ENCODE peak calls at places on chromosomes 12 and 14, in nine cellular contexts. J is prostate gland, G is stomach, P is GM23338, E is suprapubic skin, W is sigmoid colon, C is transverse colon, T is upper lobe of left lung, F is breast epithelium. V is an unnamed sample. For H3K4me1 and H3K36me3, the result is how much of the 10 kb centered on the place peaks cover.

GRCh38 chr14:72528059-72528950 is 365.6 kb downstream of the DPF3 start:
- DNase-seq in J (no peak), G (no peak), P (no peak), E (no peak), W (no peak), C (no peak), T (no peak), F (no peak), V (no peak)

GRCh38 chr14:36619131-36619530 is 36.7 kb upstream of the NKX2-8 start:
- DNase-seq in J (no peak), G (no peak), P (no peak), E (no peak), W (no peak), C (no peak), T (no peak), F (no peak), V (no peak)

GRCh38 chr12:89236237-89236636 is 116.1 kb downstream of the DUSP6 start:
- DNase-seq in J (no peak), G (no peak), P (no peak), E (no peak), W (no peak), C (no peak), T (no peak), F (no peak), V (no peak)

GRCh38 chr14:99732436-99733220 is 48.5 kb downstream of the CYP46A1 start:
- DNase-seq in J (no peak), G (no peak), P (no peak), E (peak), W (peak), C (peak), T (peak), F (peak), V (peak)

GRCh38 chr14:32370720-32371119 is 41.6 kb downstream of the AKAP6 start:
- DNase-seq in J (no peak), G (no peak), P (no peak), E (no peak), W (no peak), C (no peak), T (no peak), F (no peak), V (no peak)

GRCh38 chr14:86364634-86365033 is 834.7 kb downstream of the FLRT2 start:
- DNase-seq in J (no peak), G (no peak), P (no peak), E (no peak), W (no peak), C (no peak), T (no peak), F (no peak), V (peak)

GRCh38 chr12:51846911-51847829 is 1.3 kb downstream of the FIGNL2 start:
- DNase-seq in J (peak), G (no peak), P (peak), E (no peak), W (no peak), C (peak), T (peak), F (no peak), V (peak)

GRCh38 chr12:74292351-74293194 is 245.1 kb upstream of the ATXN7L3B start:
- DNase-seq in J (no peak), G (no peak), P (peak), E (no peak), W (no peak), C (no peak), T (no peak), F (no peak), V (peak)

GRCh38 chr12:106564678-106565329 is 18.0 kb upstream of the RFX4 start:
- DNase-seq in J (no peak), G (no peak), P (no peak), E (no peak), W (no peak), C (no peak), T (no peak), F (no peak), V (no peak)

GRCh38 chr14:92903359-92903758 is 19.6 kb upstream of the CHGA start:
- DNase-seq in J (no peak), G (no peak), P (no peak), E (no peak), W (no peak), C (no peak), T (no peak), F (no peak), V (no peak)

GRCh38 chr12:110279976-110280783 is 867 bp upstream of the ATP2A2 start:
- DNase-seq in J (peak), G (peak), P (peak), E (peak), W (peak), C (peak), T (peak), F (no peak), V (no peak)

GRCh38 chr12:79737875-79738718 is 47.3 kb upstream of the PAWR start:
- DNase-seq in J (peak), G (peak), P (peak), E (no peak), W (no peak), C (peak), T (no peak), F (no peak), V (no peak)

GRCh38 chr12:52074656-52075408 is 4.7 kb upstream of the SMIM41 start:
- DNase-seq in J (no peak), G (no peak), P (no peak), E (no peak), W (no peak), C (no peak), T (no peak), F (no peak), V (peak)

GRCh38 chr14:68563256-68564131 is 229.4 kb downstream of the ZFP36L1 start:
- DNase-seq in J (peak), G (peak), P (peak), E (peak), W (no peak), C (no peak), T (peak), F (no peak), V (no peak)

GRCh38 chr12:79124385-79124784 is 259.8 kb downstream of the SYT1 start:
- DNase-seq in J (no peak), G (no peak), P (no peak), E (no peak), W (no peak), C (no peak), T (no peak), F (no peak), V (no peak)

GRCh38 chr12:115166698-115167315 is 482.8 kb upstream of the TBX3 start:
- DNase-seq in J (no peak), G (no peak), P (peak), E (no peak), W (no peak), C (no peak), T (no peak), F (no peak), V (no peak)

GRCh38 chr12:19144985-19145384 is 15.5 kb downstream of the PLEKHA5 start:
- DNase-seq in J (no peak), G (no peak), P (no peak), E (no peak), W (no peak), C (no peak), T (no peak), F (no peak), V (no peak)

GRCh38 chr12:32671930-32672785 is 6.9 kb upstream of the DNM1L start:
- DNase-seq in J (peak), G (peak), P (peak), E (no peak), W (no peak), C (peak), T (no peak), F (no peak), V (no peak)

GRCh38 chr14:31994391-31995033 is 82.6 kb upstream of the ARHGAP5 start:
- DNase-seq in J (no peak), G (no peak), P (no peak), E (no peak), W (no peak), C (no peak), T (no peak), F (no peak), V (no peak)

GRCh38 chr12:115072712-115073111 is 388.7 kb upstream of the TBX3 start:
- DNase-seq in J (no peak), G (no peak), P (no peak), E (no peak), W (no peak), C (no peak), T (no peak), F (no peak), V (no peak)

GRCh38 chr14:22190411-22191191 is 398.4 kb downstream of the DAD1 start:
- DNase-seq in J (no peak), G (no peak), P (no peak), E (no peak), W (no peak), C (no peak), T (no peak), F (no peak), V (no peak)

GRCh38 chr12:113276306-113276705 is 55.0 kb downstream of the TPCN1 start:
- DNase-seq in J (no peak), G (no peak), P (no peak), E (peak), W (peak), C (no peak), T (no peak), F (no peak), V (no peak)

GRCh38 chr12:30015661-30016060 is 231.9 kb upstream of the TMTC1 start:
- DNase-seq in J (no peak), G (no peak), P (no peak), E (no peak), W (no peak), C (no peak), T (no peak), F (no peak), V (no peak)

GRCh38 chr14:88804035-88804434 is 11.3 kb upstream of the EML5 start:
- DNase-seq in J (no peak), G (no peak), P (no peak), E (no peak), W (no peak), C (no peak), T (no peak), F (no peak), V (no peak)

GRCh38 chr14:91228112-91229004 is 16.1 kb downstream of the GPR68 start:
- DNase-seq in J (no peak), G (no peak), P (peak), E (no peak), W (no peak), C (no peak), T (no peak), F (no peak), V (peak)

GRCh38 chr14:68513838-68514610 is 278.8 kb downstream of the ZFP36L1 start:
- DNase-seq in J (no peak), G (no peak), P (no peak), E (no peak), W (no peak), C (no peak), T (no peak), F (no peak), V (no peak)

GRCh38 chr12:57765698-57766463 is 997 bp downstream of the CYP27B1 start:
- DNase-seq in J (no peak), G (no peak), P (peak), E (no peak), W (no peak), C (no peak), T (peak), F (no peak), V (no peak)

GRCh38 chr12:98998697-98999299 is 353.7 kb downstream of the APAF1 start:
- DNase-seq in J (no peak), G (no peak), P (peak), E (no peak), W (no peak), C (no peak), T (no peak), F (no peak), V (no peak)

GRCh38 chr14:23568600-23569310 is 1.2 kb upstream of the AP1G2 start:
- DNase-seq in J (no peak), G (no peak), P (peak), E (peak), W (peak), C (no peak), T (no peak), F (peak), V (no peak)

GRCh38 chr12:102567031-102567985 is 86.9 kb upstream of the IGF1 start:
- DNase-seq in J (no peak), G (no peak), P (no peak), E (no peak), W (no peak), C (no peak), T (no peak), F (no peak), V (no peak)

GRCh38 chr14:94161979-94162378 is 12.1 kb upstream of the PPP4R4 start:
- DNase-seq in J (no peak), G (no peak), P (no peak), E (no peak), W (no peak), C (no peak), T (no peak), F (no peak), V (no peak)

GRCh38 chr14:52485350-52485960 is 66.8 kb downstream of the TXNDC16 start:
- DNase-seq in J (no peak), G (no peak), P (no peak), E (no peak), W (no peak), C (no peak), T (no peak), F (no peak), V (no peak)

GRCh38 chr12:67069451-67070306 is 199.5 kb upstream of the CAND1 start:
- DNase-seq in J (no peak), G (peak), P (peak), E (no peak), W (no peak), C (peak), T (no peak), F (no peak), V (peak)

GRCh38 chr12:56040963-56041578 is 647 bp upstream of the RPS26 start:
- DNase-seq in J (no peak), G (no peak), P (peak), E (no peak), W (no peak), C (no peak), T (no peak), F (no peak), V (peak)

GRCh38 chr12:64104376-64104775 is 117.7 kb downstream of the KICS2 start:
- DNase-seq in J (peak), G (no peak), P (no peak), E (no peak), W (peak), C (peak), T (no peak), F (no peak), V (no peak)

GRCh38 chr12:113461666-113462065 is 10.0 kb downstream of the LHX5 start:
- DNase-seq in J (no peak), G (no peak), P (peak), E (no peak), W (no peak), C (no peak), T (no peak), F (no peak), V (no peak)

GRCh38 chr14:69685217-69685616 is 73.8 kb downstream of the SUSD6 start:
- DNase-seq in J (no peak), G (no peak), P (no peak), E (no peak), W (no peak), C (no peak), T (no peak), F (no peak), V (no peak)

GRCh38 chr14:69687963-69688649 is 76.7 kb downstream of the SUSD6 start:
- DNase-seq in J (no peak), G (no peak), P (no peak), E (no peak), W (no peak), C (no peak), T (no peak), F (no peak), V (no peak)

GRCh38 chr14:69684461-69685183 is 73.2 kb downstream of the SUSD6 start:
- DNase-seq in J (no peak), G (no peak), P (no peak), E (no peak), W (no peak), C (no peak), T (peak), F (no peak), V (peak)

GRCh38 chr14:69683971-69684370 is 72.6 kb downstream of the SUSD6 start:
- DNase-seq in J (no peak), G (no peak), P (no peak), E (no peak), W (no peak), C (no peak), T (no peak), F (no peak), V (no peak)

DNA sequence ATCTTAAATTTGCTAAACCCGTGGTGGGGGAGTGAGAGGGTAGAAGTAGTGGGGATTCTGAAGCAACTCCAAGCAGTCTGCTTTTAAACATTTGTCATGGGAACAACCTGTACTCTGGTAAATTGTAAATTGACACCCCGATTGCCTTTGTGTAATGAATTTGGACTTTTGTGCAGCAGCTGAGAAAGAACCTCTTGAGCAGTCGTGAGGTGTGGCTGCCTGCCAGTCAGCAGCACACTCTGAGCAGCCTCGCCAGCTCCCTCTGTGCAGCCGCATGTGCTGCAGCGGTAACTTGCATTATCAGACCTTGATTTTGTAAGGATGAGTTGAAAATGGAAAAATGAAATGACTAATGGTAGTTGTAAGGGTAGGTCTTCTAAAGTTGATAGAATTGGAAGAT is 74.3 kb downstream of the SUSD6 start:
- DNase-seq in J (peak), G (peak), P (no peak), E (no peak), W (peak), C (peak), T (peak), F (peak), V (no peak)
- H3K4me1 ChIP-seq in J (under half), G (half or more), P (under half), E (half or more), W (under half), C (half or more), T (half or more), F (under half), V (half or more)

DNA sequence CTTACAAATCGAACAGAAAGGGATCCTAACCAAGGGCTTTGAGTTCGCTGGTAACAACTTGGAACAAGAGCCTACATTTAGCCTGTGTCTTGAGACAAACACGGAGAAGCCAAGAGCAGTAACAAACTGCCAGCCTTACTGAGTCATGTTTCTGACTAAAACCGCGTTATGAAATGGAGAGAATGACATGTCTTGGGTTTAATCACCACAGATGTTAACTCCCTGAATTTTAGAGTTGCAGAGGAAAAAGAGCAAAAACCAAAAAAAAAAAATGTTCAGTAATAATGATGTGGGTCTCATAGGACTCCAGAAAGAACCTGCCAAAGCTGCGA is 1.0 kb downstream of the BLTP3B start:
- DNase-seq in J (peak), G (no peak), P (no peak), E (no peak), W (peak), C (no peak), T (no peak), F (no peak), V (no peak)
- TF ChIP-seq POLR2AphosphoS5 in J (no peak), G (no peak), P (no peak), E (no peak), W (no peak), C (no peak), T (no peak), F (no peak), V (no peak)

DNA sequence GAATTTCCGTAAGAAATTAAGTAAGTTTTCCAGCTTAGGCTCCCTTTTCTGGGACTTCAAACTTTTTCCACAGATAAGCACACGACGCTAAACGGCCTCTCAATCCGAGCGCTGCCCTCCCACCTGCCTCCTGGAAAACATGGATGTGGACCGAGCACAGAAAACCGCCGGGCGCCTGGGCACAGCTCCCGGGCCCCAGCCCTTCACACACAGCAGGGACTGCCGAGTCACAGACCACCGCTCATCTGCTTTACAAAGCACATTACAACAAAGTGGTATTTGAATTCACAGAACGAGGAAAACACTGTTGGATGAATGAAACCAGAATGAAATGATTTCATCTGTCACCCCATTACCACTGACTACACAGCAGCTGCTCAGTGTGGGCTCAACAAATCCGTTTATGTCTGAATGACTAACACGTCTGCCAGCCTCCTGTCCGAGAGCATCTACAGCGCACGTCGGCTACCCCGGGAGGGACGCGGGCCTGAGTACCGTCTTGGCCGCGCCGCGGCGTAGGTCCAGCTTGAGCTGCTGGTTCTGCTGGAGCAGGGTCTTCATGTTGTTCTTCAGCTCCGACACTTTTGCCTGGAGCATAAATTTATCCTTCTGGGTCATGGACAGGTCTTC is 13.1 kb upstream of the ANKLE2 start:
- DNase-seq in J (no peak), G (no peak), P (no peak), E (no peak), W (no peak), C (no peak), T (no peak), F (no peak), V (no peak)
- H3K36me3 ChIP-seq in J (under half), G (half or more), P (under half), E (half or more), W (half or more), C (half or more), T (half or more), F (under half), V (half or more)

GRCh38 chr14:75461303-75461702 is 33.5 kb downstream of the JDP2 start:
- DNase-seq in J (no peak), G (no peak), P (no peak), E (peak), W (peak), C (no peak), T (no peak), F (no peak), V (no peak)

GRCh38 chr14:75459099-75459741 is 31.4 kb downstream of the JDP2 start:
- DNase-seq in J (no peak), G (peak), P (peak), E (peak), W (peak), C (peak), T (peak), F (peak), V (peak)

GRCh38 chr14:75459791-75460190 is 32.0 kb downstream of the JDP2 start:
- DNase-seq in J (no peak), G (no peak), P (no peak), E (no peak), W (no peak), C (no peak), T (no peak), F (no peak), V (no peak)

GRCh38 chr14:75461755-75462349 is 34.0 kb downstream of the JDP2 start:
- DNase-seq in J (no peak), G (peak), P (no peak), E (peak), W (peak), C (no peak), T (no peak), F (no peak), V (no peak)

DNA sequence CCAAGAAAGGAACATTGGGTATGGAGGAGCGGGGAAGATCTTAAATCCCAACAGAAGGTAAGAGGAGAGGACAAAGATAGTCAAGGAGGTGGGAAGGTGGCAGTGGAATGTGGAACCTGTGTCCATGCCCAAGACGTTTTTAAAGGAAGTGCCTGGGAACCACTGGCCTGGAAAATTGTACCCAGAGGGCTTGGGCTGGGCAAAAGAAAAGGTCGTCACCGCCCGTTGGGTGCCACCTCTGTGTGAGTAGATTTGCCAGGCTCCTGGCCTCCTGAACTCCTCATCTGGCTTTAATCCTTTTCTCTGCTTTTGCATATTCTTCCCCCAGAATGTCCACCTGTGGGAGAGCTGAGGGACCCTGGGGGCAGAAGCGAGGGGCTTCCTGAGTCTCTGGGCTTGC is 32.6 kb downstream of the JDP2 start:
- DNase-seq in J (no peak), G (no peak), P (no peak), E (peak), W (peak), C (no peak), T (no peak), F (no peak), V (no peak)
- H3K4me1 ChIP-seq in J (under half), G (half or more), P (under half), E (under half), W (under half), C (half or more), T (under half), F (under half), V (under half)